ENCODE peak calls at places on chromosome 19, in seven cellular contexts. One of them, this sample, is unnamed.

GRCh38 chr19:41993612-41994483 is at the start of gene ATP1A3:
- DNase-seq in tibial artery: no peak
- DNase-seq in adrenal gland: peak
- DNase-seq in GM20000: peak
- DNase-seq in heart left ventricle: peak
- DNase-seq in nephron progenitor cell: peak
- DNase-seq in WTC11: peak
- DNase-seq in this sample: peak

GRCh38 chr19:860481-861098 is 1.1 kb downstream of the CFD start:
- DNase-seq in tibial artery: peak
- DNase-seq in adrenal gland: no peak
- DNase-seq in GM20000: peak
- DNase-seq in heart left ventricle: no peak
- DNase-seq in nephron progenitor cell: peak
- DNase-seq in WTC11: peak
- DNase-seq in this sample: no peak

GRCh38 chr19:13195678-13196077 is 45.5 kb downstream of the IER2 start:
- DNase-seq in tibial artery: no peak
- DNase-seq in adrenal gland: no peak
- DNase-seq in GM20000: peak
- DNase-seq in heart left ventricle: no peak
- DNase-seq in nephron progenitor cell: peak
- DNase-seq in WTC11: peak
- DNase-seq in this sample: no peak

GRCh38 chr19:29662604-29663404 is 2.5 kb upstream of the PLEKHF1 start:
- DNase-seq in tibial artery: peak
- DNase-seq in adrenal gland: peak
- DNase-seq in GM20000: no peak
- DNase-seq in heart left ventricle: peak
- DNase-seq in nephron progenitor cell: no peak
- DNase-seq in WTC11: no peak
- DNase-seq in this sample: no peak

GRCh38 chr19:10624585-10624984 is 768 bp upstream of the SLC44A2 start:
- DNase-seq in tibial artery: no peak
- DNase-seq in adrenal gland: no peak
- DNase-seq in GM20000: no peak
- DNase-seq in heart left ventricle: no peak
- DNase-seq in nephron progenitor cell: no peak
- DNase-seq in WTC11: no peak
- DNase-seq in this sample: no peak

GRCh38 chr19:2663920-2664571 is 38.4 kb downstream of the GNG7 start:
- DNase-seq in tibial artery: no peak
- DNase-seq in adrenal gland: no peak
- DNase-seq in GM20000: peak
- DNase-seq in heart left ventricle: peak
- DNase-seq in nephron progenitor cell: no peak
- DNase-seq in WTC11: no peak
- DNase-seq in this sample: no peak

GRCh38 chr19:31312004-31312403 is 37.2 kb downstream of the TSHZ3 start:
- DNase-seq in tibial artery: no peak
- DNase-seq in adrenal gland: no peak
- DNase-seq in GM20000: no peak
- DNase-seq in heart left ventricle: peak
- DNase-seq in nephron progenitor cell: no peak
- DNase-seq in WTC11: no peak
- DNase-seq in this sample: no peak

GRCh38 chr19:34766386-34766785 is 6.6 kb downstream of the ZNF599 start:
- DNase-seq in tibial artery: no peak
- DNase-seq in adrenal gland: no peak
- DNase-seq in GM20000: no peak
- DNase-seq in heart left ventricle: no peak
- DNase-seq in nephron progenitor cell: no peak
- DNase-seq in WTC11: no peak
- DNase-seq in this sample: no peak

GRCh38 chr19:2722541-2723344 is 1.6 kb upstream of the DIRAS1 start:
- DNase-seq in tibial artery: peak
- DNase-seq in adrenal gland: peak
- DNase-seq in GM20000: no peak
- DNase-seq in heart left ventricle: peak
- DNase-seq in nephron progenitor cell: no peak
- DNase-seq in WTC11: no peak
- DNase-seq in this sample: peak

GRCh38 chr19:33438987-33439781 is 65.7 kb downstream of the CEBPG start:
- DNase-seq in tibial artery: no peak
- DNase-seq in adrenal gland: no peak
- DNase-seq in GM20000: no peak
- DNase-seq in heart left ventricle: no peak
- DNase-seq in nephron progenitor cell: no peak
- DNase-seq in WTC11: no peak
- DNase-seq in this sample: no peak

GRCh38 chr19:588093-588742 is 1.5 kb upstream of the HCN2 start:
- DNase-seq in tibial artery: no peak
- DNase-seq in adrenal gland: peak
- DNase-seq in GM20000: peak
- DNase-seq in heart left ventricle: peak
- DNase-seq in nephron progenitor cell: peak
- DNase-seq in WTC11: peak
- DNase-seq in this sample: no peak

GRCh38 chr19:4866595-4867424 is 657 bp downstream of the PLIN3 start:
- DNase-seq in tibial artery: peak
- DNase-seq in adrenal gland: peak
- DNase-seq in GM20000: peak
- DNase-seq in heart left ventricle: peak
- DNase-seq in nephron progenitor cell: peak
- DNase-seq in WTC11: peak
- DNase-seq in this sample: no peak

GRCh38 chr19:41682437-41682836 is 5.6 kb downstream of the CEACAM7 start:
- DNase-seq in tibial artery: no peak
- DNase-seq in adrenal gland: no peak
- DNase-seq in GM20000: no peak
- DNase-seq in heart left ventricle: no peak
- DNase-seq in nephron progenitor cell: no peak
- DNase-seq in WTC11: no peak
- DNase-seq in this sample: no peak

GRCh38 chr19:46788101-46788967 is at the start of gene SLC1A5:
- DNase-seq in tibial artery: peak
- DNase-seq in adrenal gland: peak
- DNase-seq in GM20000: peak
- DNase-seq in heart left ventricle: peak
- DNase-seq in nephron progenitor cell: peak
- DNase-seq in WTC11: peak
- DNase-seq in this sample: peak

GRCh38 chr19:1090731-1091543 is 4.2 kb downstream of the POLR2E start:
- DNase-seq in tibial artery: no peak
- DNase-seq in adrenal gland: no peak
- DNase-seq in GM20000: no peak
- DNase-seq in heart left ventricle: no peak
- DNase-seq in nephron progenitor cell: no peak
- DNase-seq in WTC11: no peak
- DNase-seq in this sample: no peak

GRCh38 chr19:1566392-1567115 is 1.6 kb downstream of the MEX3D start:
- DNase-seq in tibial artery: peak
- DNase-seq in adrenal gland: peak
- DNase-seq in GM20000: no peak
- DNase-seq in heart left ventricle: peak
- DNase-seq in nephron progenitor cell: peak
- DNase-seq in WTC11: peak
- DNase-seq in this sample: peak

GRCh38 chr19:39631178-39631577 is 24.5 kb upstream of the LGALS16 start:
- DNase-seq in tibial artery: no peak
- DNase-seq in adrenal gland: no peak
- DNase-seq in GM20000: no peak
- DNase-seq in heart left ventricle: no peak
- DNase-seq in nephron progenitor cell: no peak
- DNase-seq in WTC11: no peak
- DNase-seq in this sample: no peak

GRCh38 chr19:3004522-3004921 is 24.6 kb downstream of the TLE2 start:
- DNase-seq in tibial artery: no peak
- DNase-seq in adrenal gland: no peak
- DNase-seq in GM20000: no peak
- DNase-seq in heart left ventricle: no peak
- DNase-seq in nephron progenitor cell: no peak
- DNase-seq in WTC11: no peak
- DNase-seq in this sample: no peak

GRCh38 chr19:32674153-32674958 is 624 bp downstream of the ANKRD27 start:
- DNase-seq in tibial artery: no peak
- DNase-seq in adrenal gland: no peak
- DNase-seq in GM20000: no peak
- DNase-seq in heart left ventricle: no peak
- DNase-seq in nephron progenitor cell: peak
- DNase-seq in WTC11: no peak
- DNase-seq in this sample: no peak

GRCh38 chr19:3605361-3605760 is 1.3 kb downstream of the TBXA2R start:
- DNase-seq in tibial artery: no peak
- DNase-seq in adrenal gland: no peak
- DNase-seq in GM20000: no peak
- DNase-seq in heart left ventricle: no peak
- DNase-seq in nephron progenitor cell: no peak
- DNase-seq in WTC11: no peak
- DNase-seq in this sample: no peak

GRCh38 chr19:49441210-49441959 is at the start of gene SLC17A7:
- DNase-seq in tibial artery: peak
- DNase-seq in adrenal gland: no peak
- DNase-seq in GM20000: peak
- DNase-seq in heart left ventricle: peak
- DNase-seq in nephron progenitor cell: peak
- DNase-seq in WTC11: peak
- DNase-seq in this sample: no peak

GRCh38 chr19:58556633-58557252 is 1.7 kb downstream of the UBE2M start:
- DNase-seq in tibial artery: peak
- DNase-seq in adrenal gland: peak
- DNase-seq in GM20000: no peak
- DNase-seq in heart left ventricle: no peak
- DNase-seq in nephron progenitor cell: no peak
- DNase-seq in WTC11: no peak
- DNase-seq in this sample: no peak

GRCh38 chr19:50569938-50570540 is 1.8 kb upstream of the LRRC4B start:
- DNase-seq in tibial artery: no peak
- DNase-seq in adrenal gland: no peak
- DNase-seq in GM20000: peak
- DNase-seq in heart left ventricle: no peak
- DNase-seq in nephron progenitor cell: no peak
- DNase-seq in WTC11: no peak
- DNase-seq in this sample: no peak

GRCh38 chr19:51341976-51342580 is at the start of gene VSIG10L:
- DNase-seq in tibial artery: no peak
- DNase-seq in adrenal gland: no peak
- DNase-seq in GM20000: no peak
- DNase-seq in heart left ventricle: no peak
- DNase-seq in nephron progenitor cell: no peak
- DNase-seq in WTC11: no peak
- DNase-seq in this sample: no peak

GRCh38 chr19:12967907-12968306 is 1.5 kb upstream of the DAND5 start:
- DNase-seq in tibial artery: no peak
- DNase-seq in adrenal gland: no peak
- DNase-seq in GM20000: no peak
- DNase-seq in heart left ventricle: no peak
- DNase-seq in nephron progenitor cell: no peak
- DNase-seq in WTC11: no peak
- DNase-seq in this sample: no peak

GRCh38 chr19:44660081-44660480 is 11.2 kb upstream of the CEACAM19 start:
- DNase-seq in tibial artery: no peak
- DNase-seq in adrenal gland: no peak
- DNase-seq in GM20000: no peak
- DNase-seq in heart left ventricle: no peak
- DNase-seq in nephron progenitor cell: no peak
- DNase-seq in WTC11: no peak
- DNase-seq in this sample: no peak

GRCh38 chr19:7311911-7312310 is 17.7 kb upstream of the INSR start:
- DNase-seq in tibial artery: peak
- DNase-seq in adrenal gland: no peak
- DNase-seq in GM20000: no peak
- DNase-seq in heart left ventricle: no peak
- DNase-seq in nephron progenitor cell: no peak
- DNase-seq in WTC11: no peak
- DNase-seq in this sample: no peak
- TF ChIP-seq CTCF in tibial artery: no peak
- TF ChIP-seq CTCF in adrenal gland: no peak
- TF ChIP-seq CTCF in GM20000: no peak
- TF ChIP-seq CTCF in heart left ventricle: no peak
- TF ChIP-seq CTCF in nephron progenitor cell: no peak
- TF ChIP-seq CTCF in WTC11: no peak
- TF ChIP-seq CTCF in this sample: no peak

GRCh38 chr19:35862528-35862927 is 5.8 kb downstream of the KIRREL2 start:
- DNase-seq in tibial artery: no peak
- DNase-seq in adrenal gland: no peak
- DNase-seq in GM20000: no peak
- DNase-seq in heart left ventricle: no peak
- DNase-seq in nephron progenitor cell: no peak
- DNase-seq in WTC11: no peak
- DNase-seq in this sample: no peak

GRCh38 chr19:35861640-35862160 is 5.0 kb downstream of the KIRREL2 start:
- DNase-seq in tibial artery: no peak
- DNase-seq in adrenal gland: no peak
- DNase-seq in GM20000: no peak
- DNase-seq in heart left ventricle: no peak
- DNase-seq in nephron progenitor cell: no peak
- DNase-seq in WTC11: no peak
- DNase-seq in this sample: no peak

GRCh38 chr19:35860818-35861639 is 4.3 kb downstream of the KIRREL2 start:
- DNase-seq in tibial artery: no peak
- DNase-seq in adrenal gland: no peak
- DNase-seq in GM20000: no peak
- DNase-seq in heart left ventricle: no peak
- DNase-seq in nephron progenitor cell: peak
- DNase-seq in WTC11: peak
- DNase-seq in this sample: peak

GRCh38 chr19:35859414-35859813 is 2.7 kb downstream of the KIRREL2 start:
- DNase-seq in tibial artery: no peak
- DNase-seq in adrenal gland: no peak
- DNase-seq in GM20000: no peak
- DNase-seq in heart left ventricle: no peak
- DNase-seq in nephron progenitor cell: no peak
- DNase-seq in WTC11: no peak
- DNase-seq in this sample: no peak

GRCh38 chr19:35860436-35860817 is 3.7 kb downstream of the KIRREL2 start:
- DNase-seq in tibial artery: no peak
- DNase-seq in adrenal gland: no peak
- DNase-seq in GM20000: no peak
- DNase-seq in heart left ventricle: no peak
- DNase-seq in nephron progenitor cell: peak
- DNase-seq in WTC11: peak
- DNase-seq in this sample: no peak
- TF ChIP-seq CTCF in tibial artery: no peak
- TF ChIP-seq CTCF in adrenal gland: no peak
- TF ChIP-seq CTCF in GM20000: no peak
- TF ChIP-seq CTCF in heart left ventricle: no peak
- TF ChIP-seq CTCF in nephron progenitor cell: no peak
- TF ChIP-seq CTCF in WTC11: no peak
- TF ChIP-seq CTCF in this sample: no peak

GRCh38 chr19:18603255-18603957 is 3.2 kb downstream of the CRLF1 start:
- DNase-seq in tibial artery: peak
- DNase-seq in adrenal gland: no peak
- DNase-seq in GM20000: peak
- DNase-seq in heart left ventricle: no peak
- DNase-seq in nephron progenitor cell: peak
- DNase-seq in WTC11: peak
- DNase-seq in this sample: no peak
- TF ChIP-seq CTCF in tibial artery: peak
- TF ChIP-seq CTCF in adrenal gland: no peak
- TF ChIP-seq CTCF in GM20000: no peak
- TF ChIP-seq CTCF in heart left ventricle: no peak
- TF ChIP-seq CTCF in nephron progenitor cell: peak
- TF ChIP-seq CTCF in WTC11: no peak
- TF ChIP-seq CTCF in this sample: peak

GRCh38 chr19:55912916-55913315 is 19.2 kb downstream of the NLRP13 start:
- DNase-seq in tibial artery: no peak
- DNase-seq in adrenal gland: no peak
- DNase-seq in GM20000: no peak
- DNase-seq in heart left ventricle: no peak
- DNase-seq in nephron progenitor cell: no peak
- DNase-seq in WTC11: no peak
- DNase-seq in this sample: no peak
- TF ChIP-seq CTCF in tibial artery: no peak
- TF ChIP-seq CTCF in adrenal gland: no peak
- TF ChIP-seq CTCF in GM20000: no peak
- TF ChIP-seq CTCF in heart left ventricle: no peak
- TF ChIP-seq CTCF in nephron progenitor cell: no peak
- TF ChIP-seq CTCF in WTC11: no peak
- TF ChIP-seq CTCF in this sample: no peak